ENCODE peak calls at places on chromosomes 13 and 19, in five cellular contexts. W, Q, P, I and T are unnamed samples.

GRCh38 chr13:18993884-18994660 is 187.6 kb downstream of the TUBA3C start:
- DNase-seq in Q (no peak), I (peak; percentile 59), P (no peak), W (no peak), T (no peak)

GRCh38 chr13:71522976-71523517 is 344.0 kb downstream of the DACH1 start:
- DNase-seq in W (no peak), P (no peak), I (no peak), Q (no peak), T (no peak)

GRCh38 chr13:106981050-106981449 is 413.1 kb upstream of the ARGLU1 start:
- DNase-seq in W (no peak), P (no peak), Q (no peak), I (no peak), T (no peak)

GRCh38 chr19:8506402-8506957 is 4.0 kb upstream of the PRAM1 start:
- DNase-seq in Q (no peak), I (no peak), P (no peak), W (no peak), T (peak; percentile 72)

GRCh38 chr19:43504426-43505185 is at the start of gene PHLDB3:
- DNase-seq in I (peak; percentile 63), Q (peak; percentile 25), P (peak; percentile 68), W (no peak), T (peak; percentile 34)

GRCh38 chr19:30447276-30447870 is 75.2 kb downstream of the ZNF536 start:
- DNase-seq in I (no peak), Q (peak; percentile 15), W (no peak), P (no peak), T (no peak)

GRCh38 chr13:109256866-109257760 is 529.3 kb downstream of the IRS2 start:
- DNase-seq in P (no peak), W (no peak), I (no peak), Q (peak; percentile 99), T (no peak)

GRCh38 chr13:96816261-96816660 is 178.0 kb downstream of the OXGR1 start:
- DNase-seq in I (peak; percentile 55), Q (no peak), W (no peak), P (no peak), T (no peak)

GRCh38 chr13:76293751-76294150 is 592.5 kb downstream of the KCTD12 start:
- DNase-seq in P (no peak), I (no peak), W (no peak), Q (peak; percentile 8), T (no peak)

GRCh38 chr19:51294211-51294976 is 17.1 kb upstream of the IGLON5 start:
- DNase-seq in W (no peak), Q (no peak), I (no peak), P (no peak), T (no peak)

GRCh38 chr19:35843676-35844481 is 8.4 kb downstream of the NPHS1 start:
- DNase-seq in W (no peak), Q (no peak), P (no peak), I (no peak), T (peak; percentile 92)

GRCh38 chr13:99305180-99305965 is 1.8 kb downstream of the GPR183 start:
- DNase-seq in Q (no peak), P (no peak), I (no peak), W (no peak), T (no peak)

GRCh38 chr19:33740811-33741396 is 55.8 kb upstream of the KCTD15 start:
- DNase-seq in P (no peak), I (no peak), W (no peak), Q (peak; percentile 27), T (no peak)

DNA sequence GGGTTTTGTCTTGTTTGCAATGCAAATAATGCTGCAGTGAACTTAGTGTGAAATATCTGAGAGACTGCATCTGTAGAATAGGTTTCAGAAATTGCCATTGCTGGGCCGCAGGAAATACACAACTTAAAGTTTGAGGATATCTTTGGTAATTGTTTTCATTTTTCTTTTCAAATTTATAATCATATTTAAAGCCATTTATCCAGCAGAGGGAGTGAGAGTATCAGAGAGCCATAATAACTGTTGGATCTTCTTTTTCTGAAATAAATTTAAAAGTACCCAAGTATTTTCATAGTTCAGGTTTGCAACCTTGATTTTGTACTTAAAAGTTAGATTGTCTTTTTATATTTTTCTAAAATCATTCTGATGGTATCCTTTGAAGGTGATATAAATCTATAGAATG is 99.4 kb downstream of the ZMYM2 start:
- DNase-seq in P (no peak), W (no peak), I (no peak), Q (no peak), T (no peak)
- H3K4me1 ChIP-seq in P (no peaks in the 10 kb centered on the region), W (peaks cover 26% of the 10 kb centered on the region), I (no peaks in the 10 kb centered on the region), Q (no peaks in the 10 kb centered on the region), T (no peaks in the 10 kb centered on the region)

DNA sequence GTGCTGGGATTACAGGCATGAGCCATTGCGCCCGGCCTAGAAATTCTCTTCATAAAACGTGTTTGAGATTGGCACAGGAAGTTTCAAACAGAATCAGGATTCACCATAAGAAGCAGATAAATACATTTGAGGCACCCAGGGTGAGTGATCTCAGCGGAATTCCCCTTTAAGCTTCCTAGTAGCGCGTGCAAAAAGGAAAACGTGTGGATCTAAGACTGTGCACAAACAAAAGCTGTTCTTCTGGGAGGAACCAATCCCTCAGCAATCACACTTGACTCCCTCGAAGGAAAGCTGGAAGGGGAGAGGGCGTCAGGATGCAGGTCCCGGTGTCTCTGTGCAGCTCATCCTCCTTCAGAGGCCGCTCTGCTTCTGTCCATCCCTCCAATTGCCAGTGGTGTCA is 15.5 kb downstream of the MCF2L start:
- DNase-seq in I (no peak), Q (no peak), W (no peak), P (no peak), T (no peak)
- H3K4me3 ChIP-seq in I (peak overlapping the region; percentile 11), Q (no peak overlapping the region), W (peak overlapping the region; percentile 69), P (no peak overlapping the region), T (no peak overlapping the region)

GRCh38 chr19:18502633-18503294 is 19.1 kb downstream of the ELL start:
- DNase-seq in Q (no peak), W (peak; percentile 56), P (no peak), I (peak; percentile 75), T (no peak)

GRCh38 chr19:18500820-18501219 is 21.1 kb downstream of the ELL start:
- DNase-seq in W (peak; percentile 77), I (peak; percentile 72), Q (no peak), P (peak; percentile 72), T (no peak)

GRCh38 chr19:18501351-18501750 is 20.5 kb downstream of the ELL start:
- DNase-seq in P (no peak), Q (no peak), W (no peak), I (no peak), T (no peak)

GRCh38 chr19:18502236-18502632 is 19.6 kb downstream of the ELL start:
- DNase-seq in Q (no peak), W (no peak), I (no peak), P (no peak), T (no peak)

GRCh38 chr19:18501832-18502231 is 20.0 kb downstream of the ELL start:
- DNase-seq in I (peak; percentile 81), Q (no peak), W (peak; percentile 67), P (no peak), T (no peak)
- H3K4me1 ChIP-seq in I (peaks cover 100% of the 10 kb centered on the region), Q (peaks cover 18% of the 10 kb centered on the region), W (peaks cover 99% of the 10 kb centered on the region), P (peaks cover 27% of the 10 kb centered on the region), T (peaks cover 12% of the 10 kb centered on the region)

GRCh38 chr19:39359026-39359425 is 16.8 kb downstream of the SAMD4B start:
- DNase-seq in I (no peak), Q (no peak), P (no peak), W (no peak), T (no peak)

GRCh38 chr19:39355253-39355652 is 13.0 kb downstream of the SAMD4B start:
- DNase-seq in W (no peak), P (no peak), Q (no peak), I (no peak), T (no peak)

GRCh38 chr19:39356647-39357046 is 14.4 kb downstream of the SAMD4B start:
- DNase-seq in I (no peak), P (no peak), Q (no peak), W (no peak), T (no peak)

GRCh38 chr19:39352549-39353285 is 10.5 kb downstream of the SAMD4B start:
- DNase-seq in I (no peak), P (no peak), W (no peak), Q (no peak), T (no peak)

GRCh38 chr19:39356073-39356472 is 13.9 kb downstream of the SAMD4B start:
- DNase-seq in W (no peak), P (no peak), I (no peak), Q (no peak), T (no peak)
- H3K4me3 ChIP-seq in W (no peak overlapping the region), P (no peak overlapping the region), I (no peak overlapping the region), Q (no peak overlapping the region), T (no peak overlapping the region)

GRCh38 chr13:110410000-110410399 is 102.9 kb downstream of the COL4A2 start:
- DNase-seq in Q (no peak), P (no peak), I (no peak), W (no peak), T (no peak)
- H3K4me1 ChIP-seq in Q (peaks cover 58% of the 10 kb centered on the region), P (no peaks in the 10 kb centered on the region), I (peaks cover 34% of the 10 kb centered on the region), W (peaks cover 97% of the 10 kb centered on the region), T (peaks cover 4% of the 10 kb centered on the region)

DNA sequence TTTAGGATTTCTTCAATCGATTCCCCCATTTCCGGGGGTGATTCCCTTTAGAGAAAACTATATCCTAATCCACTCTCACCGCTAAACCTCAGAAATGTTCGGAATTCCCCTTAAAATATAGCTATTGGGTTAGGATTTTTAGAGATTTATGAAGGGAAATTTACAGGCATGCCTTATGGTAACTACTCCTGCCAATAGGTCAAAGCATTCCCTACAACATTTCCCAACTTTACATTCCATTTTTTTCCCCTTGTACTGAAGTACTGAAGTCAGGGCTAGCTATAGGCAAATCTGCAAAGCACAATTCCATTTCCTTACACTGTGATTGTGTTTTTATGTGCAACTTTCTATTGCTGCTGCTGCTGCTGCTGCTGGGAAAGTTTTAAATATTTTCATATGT is 2.1 kb downstream of the EDNRB start:
- DNase-seq in I (no peak), W (no peak), P (no peak), Q (peak; percentile 9), T (no peak)
- H3K4me3 ChIP-seq in I (peak overlapping the region; percentile 69), W (peak overlapping the region; percentile 75), P (peak overlapping the region; percentile 52), Q (no peak overlapping the region), T (no peak overlapping the region)

GRCh38 chr19:48395170-48395455 is 1.6 kb downstream of the GRIN2D start:
- DNase-seq in P (no peak), I (no peak), W (no peak), Q (no peak), T (no peak)
- H3K4me1 ChIP-seq in P (no peaks in the 10 kb centered on the region), I (no peaks in the 10 kb centered on the region), W (peaks cover 40% of the 10 kb centered on the region), Q (no peaks in the 10 kb centered on the region), T (peaks cover 17% of the 10 kb centered on the region)

GRCh38 chr19:572891-573825 is 762 bp downstream of the BSG start:
- DNase-seq in P (no peak), Q (peak; percentile 45), I (peak; percentile 80), W (peak; percentile 43), T (no peak)

GRCh38 chr19:575527-576506 is 3.4 kb downstream of the BSG start:
- DNase-seq in W (peak; percentile 81), I (peak; percentile 89), P (no peak), Q (peak; percentile 68), T (peak; percentile 61)

GRCh38 chr19:576768-577438 is 4.5 kb downstream of the BSG start:
- DNase-seq in W (no peak), I (no peak), P (no peak), Q (no peak), T (no peak)

GRCh38 chr19:572140-572890 is at the start of gene BSG:
- DNase-seq in Q (peak; percentile 95), I (peak; percentile 99), W (peak; percentile 98), P (peak; percentile 99), T (peak; percentile 99)

GRCh38 chr19:574658-575526 is 2.5 kb downstream of the BSG start:
- DNase-seq in W (peak; percentile 75), I (no peak), P (no peak), Q (peak; percentile 67), T (peak; percentile 75)
- H3K4me3 ChIP-seq in W (peak overlapping the region; percentile 100), I (peak overlapping the region; percentile 97), P (peak overlapping the region; percentile 24), Q (peak overlapping the region; percentile 3), T (peak overlapping the region; percentile 99)

GRCh38 chr19:6103894-6104293 is 6.4 kb downstream of the RFX2 start:
- DNase-seq in Q (no peak), P (no peak), W (no peak), I (no peak), T (no peak)
- H3K4me1 ChIP-seq in Q (peaks cover 13% of the 10 kb centered on the region), P (no peaks in the 10 kb centered on the region), W (peaks cover 80% of the 10 kb centered on the region), I (peaks cover 3% of the 10 kb centered on the region), T (peaks cover 8% of the 10 kb centered on the region)